ENCODE peak calls at places on chromosomes 3 and 15, in six cellular contexts. One of them, this sample, is unnamed.

GRCh38 chr3:117955196-117955595 is 1079.5 kb downstream of the IGSF11 start:
- DNase-seq in GM12878: no peak
- DNase-seq in A549: no peak
- DNase-seq in K562: no peak
- DNase-seq in HepG2: no peak
- DNase-seq in endothelial cell of umbilical vein: no peak
- DNase-seq in this sample: no peak

GRCh38 chr3:18946524-18946923 is 201.8 kb upstream of the KCNH8 start:
- DNase-seq in GM12878: no peak
- DNase-seq in HepG2: peak
- DNase-seq in A549: no peak
- DNase-seq in endothelial cell of umbilical vein: no peak
- DNase-seq in K562: no peak
- DNase-seq in this sample: peak

GRCh38 chr3:129417354-129417753 is 11.1 kb downstream of the EFCAB12 start:
- DNase-seq in A549: no peak
- DNase-seq in endothelial cell of umbilical vein: peak
- DNase-seq in GM12878: no peak
- DNase-seq in HepG2: no peak
- DNase-seq in K562: no peak
- DNase-seq in this sample: no peak

GRCh38 chr3:31918179-31919165 is 62.6 kb downstream of the OSBPL10 start:
- DNase-seq in HepG2: no peak
- DNase-seq in A549: no peak
- DNase-seq in K562: no peak
- DNase-seq in GM12878: peak
- DNase-seq in endothelial cell of umbilical vein: peak
- DNase-seq in this sample: no peak

GRCh38 chr3:141402476-141403171 is 34.3 kb downstream of the ZBTB38 start:
- DNase-seq in GM12878: no peak
- DNase-seq in HepG2: peak
- DNase-seq in endothelial cell of umbilical vein: peak
- DNase-seq in A549: peak
- DNase-seq in K562: no peak
- DNase-seq in this sample: peak

GRCh38 chr3:134214239-134214638 is 36.4 kb downstream of the RYK start:
- DNase-seq in A549: no peak
- DNase-seq in K562: no peak
- DNase-seq in HepG2: no peak
- DNase-seq in endothelial cell of umbilical vein: no peak
- DNase-seq in GM12878: no peak
- DNase-seq in this sample: no peak

GRCh38 chr3:8575364-8576104 is 69.1 kb downstream of the SSUH2 start:
- DNase-seq in GM12878: no peak
- DNase-seq in endothelial cell of umbilical vein: peak
- DNase-seq in A549: no peak
- DNase-seq in K562: no peak
- DNase-seq in HepG2: no peak
- DNase-seq in this sample: no peak

GRCh38 chr3:46482632-46483311 is 15.0 kb upstream of the RTP3 start:
- DNase-seq in GM12878: no peak
- DNase-seq in endothelial cell of umbilical vein: no peak
- DNase-seq in A549: no peak
- DNase-seq in HepG2: no peak
- DNase-seq in K562: no peak
- DNase-seq in this sample: no peak

GRCh38 chr15:29126821-29127461 is 142.7 kb downstream of the NSMCE3 start:
- DNase-seq in K562: peak
- DNase-seq in A549: no peak
- DNase-seq in endothelial cell of umbilical vein: no peak
- DNase-seq in HepG2: no peak
- DNase-seq in GM12878: no peak
- DNase-seq in this sample: peak

GRCh38 chr3:123285479-123285878 is 83.7 kb downstream of the SEC22A start:
- DNase-seq in K562: no peak
- DNase-seq in endothelial cell of umbilical vein: no peak
- DNase-seq in GM12878: no peak
- DNase-seq in HepG2: no peak
- DNase-seq in A549: no peak
- DNase-seq in this sample: no peak

GRCh38 chr3:72957303-72957702 is 39.3 kb upstream of the PPP4R2 start:
- DNase-seq in A549: no peak
- DNase-seq in endothelial cell of umbilical vein: no peak
- DNase-seq in K562: no peak
- DNase-seq in GM12878: no peak
- DNase-seq in HepG2: peak
- DNase-seq in this sample: no peak

GRCh38 chr3:96931491-96931890 is 117.1 kb downstream of the EPHA6 start:
- DNase-seq in A549: no peak
- DNase-seq in HepG2: no peak
- DNase-seq in GM12878: no peak
- DNase-seq in endothelial cell of umbilical vein: no peak
- DNase-seq in K562: no peak
- DNase-seq in this sample: no peak

GRCh38 chr3:29775352-29775751 is 494.5 kb downstream of the RBMS3 start:
- DNase-seq in A549: no peak
- DNase-seq in K562: no peak
- DNase-seq in HepG2: no peak
- DNase-seq in GM12878: no peak
- DNase-seq in endothelial cell of umbilical vein: no peak
- DNase-seq in this sample: no peak

GRCh38 chr15:67185621-67186225 is 68.7 kb downstream of the AAGAB start:
- DNase-seq in A549: no peak
- DNase-seq in endothelial cell of umbilical vein: no peak
- DNase-seq in HepG2: no peak
- DNase-seq in GM12878: peak
- DNase-seq in K562: no peak
- DNase-seq in this sample: no peak

GRCh38 chr15:40928351-40928974 is 677 bp upstream of the DLL4 start:
- DNase-seq in K562: peak
- DNase-seq in HepG2: no peak
- DNase-seq in A549: no peak
- DNase-seq in endothelial cell of umbilical vein: no peak
- DNase-seq in GM12878: no peak
- DNase-seq in this sample: no peak

GRCh38 chr3:46372492-46373359 is 2.0 kb downstream of the CCR5 start:
- DNase-seq in endothelial cell of umbilical vein: no peak
- DNase-seq in K562: no peak
- DNase-seq in GM12878: no peak
- DNase-seq in HepG2: no peak
- DNase-seq in A549: no peak
- DNase-seq in this sample: peak

GRCh38 chr3:80785475-80785874 is 976.0 kb downstream of the GBE1 start:
- DNase-seq in K562: no peak
- DNase-seq in A549: no peak
- DNase-seq in endothelial cell of umbilical vein: peak
- DNase-seq in HepG2: peak
- DNase-seq in GM12878: no peak
- DNase-seq in this sample: peak

GRCh38 chr3:162770556-162770955 is 1273.9 kb downstream of the OTOL1 start:
- DNase-seq in endothelial cell of umbilical vein: no peak
- DNase-seq in GM12878: no peak
- DNase-seq in A549: no peak
- DNase-seq in HepG2: no peak
- DNase-seq in K562: no peak
- DNase-seq in this sample: no peak
- H3K4me3 ChIP-seq in endothelial cell of umbilical vein: no peak
- H3K4me3 ChIP-seq in GM12878: no peak
- H3K4me3 ChIP-seq in A549: no peak
- H3K4me3 ChIP-seq in HepG2: no peak
- H3K4me3 ChIP-seq in K562: no peak
- H3K4me3 ChIP-seq in this sample: no peak

GRCh38 chr3:44932271-44932670 is 43.7 kb downstream of the ZDHHC3 start:
- DNase-seq in GM12878: no peak
- DNase-seq in K562: no peak
- DNase-seq in HepG2: no peak
- DNase-seq in endothelial cell of umbilical vein: no peak
- DNase-seq in A549: no peak
- DNase-seq in this sample: no peak
- TF ChIP-seq MYC in GM12878: no peak
- TF ChIP-seq MYC in K562: no peak
- TF ChIP-seq MYC in HepG2: no peak
- TF ChIP-seq MYC in endothelial cell of umbilical vein: no peak
- TF ChIP-seq MYC in A549: no peak
- TF ChIP-seq MYC in this sample: no peak

DNA sequence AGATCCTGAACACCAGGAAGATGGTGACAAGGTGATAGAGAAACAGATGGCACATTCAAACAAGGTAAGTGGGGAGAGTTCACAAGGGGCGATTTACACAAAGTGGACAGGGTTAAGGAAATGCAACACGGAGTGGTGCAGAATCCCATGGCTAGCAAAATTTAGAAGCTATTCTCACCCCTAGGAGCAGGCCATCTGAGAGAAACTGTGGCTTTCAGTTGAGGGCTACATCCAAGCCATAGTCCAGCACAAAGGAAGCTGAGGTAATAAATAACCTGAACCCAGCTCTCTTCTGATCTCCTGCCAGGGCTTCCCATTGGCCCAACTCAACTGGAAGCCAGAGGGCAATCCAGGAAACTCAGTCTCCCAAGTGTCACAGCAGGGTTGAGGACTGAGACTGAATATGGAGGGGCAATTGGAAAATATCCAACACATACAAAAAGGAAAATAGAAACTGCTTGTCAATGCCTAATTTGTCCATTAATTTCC is 1.2 kb upstream of the ZNF445 start:
- DNase-seq in K562: no peak
- DNase-seq in GM12878: no peak
- DNase-seq in endothelial cell of umbilical vein: no peak
- DNase-seq in A549: no peak
- DNase-seq in HepG2: peak
- DNase-seq in this sample: no peak
- H3K4me3 ChIP-seq in K562: no peak
- H3K4me3 ChIP-seq in GM12878: no peak
- H3K4me3 ChIP-seq in endothelial cell of umbilical vein: no peak
- H3K4me3 ChIP-seq in A549: no peak
- H3K4me3 ChIP-seq in HepG2: peak
- H3K4me3 ChIP-seq in this sample: no peak

DNA sequence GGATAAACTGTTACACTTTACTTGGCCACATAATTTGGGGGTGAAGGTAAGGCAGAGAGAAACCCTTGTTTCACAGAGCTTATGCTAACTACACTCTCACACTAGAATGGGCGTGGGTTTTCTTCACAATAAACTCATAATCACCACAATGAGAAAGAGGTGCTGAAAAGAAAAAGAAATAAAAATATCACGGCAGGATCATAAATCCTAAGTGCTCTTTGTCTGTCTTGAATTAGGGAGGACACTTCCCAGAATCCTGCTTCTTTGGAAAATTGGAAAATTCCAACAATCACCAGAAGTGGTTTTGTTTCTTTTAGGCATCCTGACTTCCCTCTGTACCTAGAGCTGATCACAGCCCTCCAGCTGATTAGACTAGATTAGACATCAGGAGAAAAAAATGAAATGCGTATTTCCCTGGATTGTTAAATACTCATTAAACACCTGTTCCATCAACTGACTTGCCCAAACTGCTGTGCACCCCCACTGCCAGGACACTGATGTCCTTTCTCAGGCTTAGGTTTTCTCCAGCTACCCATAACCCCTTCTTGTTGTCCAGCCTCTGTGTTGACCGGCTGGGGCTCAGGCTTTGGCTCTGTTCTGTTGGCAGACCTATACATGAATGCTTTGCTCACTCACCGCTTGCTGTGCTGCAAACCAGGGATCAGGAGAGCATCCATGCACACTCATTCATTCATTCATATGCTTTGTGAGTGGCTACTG is 41.6 kb upstream of the ACKR4 start:
- DNase-seq in endothelial cell of umbilical vein: peak
- DNase-seq in K562: no peak
- DNase-seq in GM12878: no peak
- DNase-seq in HepG2: no peak
- DNase-seq in A549: no peak
- DNase-seq in this sample: no peak
- TF ChIP-seq MYC in endothelial cell of umbilical vein: no peak
- TF ChIP-seq MYC in K562: no peak
- TF ChIP-seq MYC in GM12878: no peak
- TF ChIP-seq MYC in HepG2: no peak
- TF ChIP-seq MYC in A549: no peak
- TF ChIP-seq MYC in this sample: no peak

GRCh38 chr3:172708905-172709775 is 1.7 kb downstream of the NCEH1 start:
- DNase-seq in endothelial cell of umbilical vein: no peak
- DNase-seq in GM12878: no peak
- DNase-seq in K562: no peak
- DNase-seq in A549: no peak
- DNase-seq in HepG2: no peak
- DNase-seq in this sample: no peak
- H3K4me3 ChIP-seq in endothelial cell of umbilical vein: no peak
- H3K4me3 ChIP-seq in GM12878: no peak
- H3K4me3 ChIP-seq in K562: no peak
- H3K4me3 ChIP-seq in A549: peak
- H3K4me3 ChIP-seq in HepG2: peak
- H3K4me3 ChIP-seq in this sample: peak

GRCh38 chr15:73165844-73166243 is 113.6 kb downstream of the NEO1 start:
- DNase-seq in HepG2: peak
- DNase-seq in K562: no peak
- DNase-seq in endothelial cell of umbilical vein: no peak
- DNase-seq in GM12878: no peak
- DNase-seq in A549: no peak
- DNase-seq in this sample: no peak
- TF ChIP-seq MYC in HepG2: no peak
- TF ChIP-seq MYC in K562: no peak
- TF ChIP-seq MYC in endothelial cell of umbilical vein: no peak
- TF ChIP-seq MYC in GM12878: no peak
- TF ChIP-seq MYC in A549: no peak
- TF ChIP-seq MYC in this sample: no peak

GRCh38 chr3:52892290-52892624 is 5.1 kb downstream of the STIMATE start:
- DNase-seq in GM12878: no peak
- DNase-seq in A549: no peak
- DNase-seq in K562: no peak
- DNase-seq in HepG2: no peak
- DNase-seq in endothelial cell of umbilical vein: no peak
- DNase-seq in this sample: no peak
- H3K4me3 ChIP-seq in GM12878: peak
- H3K4me3 ChIP-seq in A549: no peak
- H3K4me3 ChIP-seq in K562: no peak
- H3K4me3 ChIP-seq in HepG2: no peak
- H3K4me3 ChIP-seq in endothelial cell of umbilical vein: no peak
- H3K4me3 ChIP-seq in this sample: no peak

DNA sequence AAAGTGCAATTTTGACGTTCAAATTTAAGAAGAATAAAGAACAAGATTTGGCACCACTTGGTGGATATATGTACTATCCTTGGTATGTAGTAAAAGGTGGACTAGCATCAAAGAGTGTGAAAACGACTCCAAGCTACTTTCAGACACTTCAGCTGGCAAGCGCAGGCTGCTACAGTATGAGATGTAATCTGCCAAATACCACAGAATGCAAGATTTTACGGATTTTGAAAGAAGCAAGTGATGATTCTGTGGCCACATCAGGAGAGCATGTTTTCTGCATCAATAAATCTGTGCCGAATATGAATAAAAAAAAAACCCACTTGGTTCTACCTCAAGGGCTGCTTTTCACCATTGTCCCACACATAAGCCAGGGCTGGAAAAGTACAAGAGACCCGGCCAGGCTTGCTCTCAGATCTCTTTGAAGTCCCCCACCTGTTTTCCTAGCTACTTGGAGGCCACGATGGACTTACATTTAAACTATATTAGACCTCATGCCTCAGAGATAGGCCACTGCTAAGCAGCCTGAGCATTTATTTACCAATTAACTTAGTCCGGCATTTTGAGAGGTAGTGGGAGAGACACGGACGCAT is 37.4 kb downstream of the MYO1E start:
- DNase-seq in A549: no peak
- DNase-seq in endothelial cell of umbilical vein: no peak
- DNase-seq in K562: no peak
- DNase-seq in GM12878: no peak
- DNase-seq in HepG2: peak
- DNase-seq in this sample: no peak
- TF ChIP-seq MYC in A549: no peak
- TF ChIP-seq MYC in endothelial cell of umbilical vein: no peak
- TF ChIP-seq MYC in K562: no peak
- TF ChIP-seq MYC in GM12878: no peak
- TF ChIP-seq MYC in HepG2: no peak
- TF ChIP-seq MYC in this sample: no peak

GRCh38 chr15:101611580-101612299 is 40.4 kb downstream of the TM2D3 start:
- DNase-seq in HepG2: no peak
- DNase-seq in endothelial cell of umbilical vein: no peak
- DNase-seq in GM12878: no peak
- DNase-seq in K562: no peak
- DNase-seq in A549: no peak
- DNase-seq in this sample: no peak
- H3K4me3 ChIP-seq in HepG2: peak
- H3K4me3 ChIP-seq in endothelial cell of umbilical vein: no peak
- H3K4me3 ChIP-seq in GM12878: no peak
- H3K4me3 ChIP-seq in K562: no peak
- H3K4me3 ChIP-seq in A549: no peak
- H3K4me3 ChIP-seq in this sample: no peak